ENCODE peak calls at places on chromosome 22, in eight cellular contexts. E, J, X, A, T, U, P and Z are unnamed samples. For H3K4me1, the result is how much of the 10 kb centered on the place peaks cover.

GRCh38 chr22:40472036-40472435 is 101.6 kb downstream of the SGSM3 start:
- DNase-seq in T (no peak), U (no peak), P (no peak), E (no peak), X (no peak), A (no peak), J (no peak), Z (no peak)

GRCh38 chr22:41311487-41311886 is 10.2 kb downstream of the ZC3H7B start:
- DNase-seq in J (no peak), U (no peak), A (no peak), T (no peak), E (no peak), X (no peak), P (no peak), Z (no peak)

GRCh38 chr22:29224859-29225410 is 19.2 kb downstream of the EMID1 start:
- DNase-seq in X (no peak), A (no peak), E (no peak), P (no peak), J (no peak), T (no peak), U (no peak), Z (no peak)

GRCh38 chr22:19869497-19870152 is 15.0 kb upstream of the GNB1L start:
- DNase-seq in T (no peak), X (no peak), A (no peak), E (peak), U (no peak), P (peak), J (peak), Z (no peak)

GRCh38 chr22:19109198-19110063 is 12.8 kb downstream of the DGCR2 start:
- DNase-seq in P (no peak), A (peak), E (peak), U (no peak), X (peak), T (no peak), J (peak), Z (peak)

GRCh38 chr22:47281126-47282106 is 519.0 kb downstream of the TBC1D22A start:
- DNase-seq in U (no peak), A (no peak), E (no peak), X (no peak), P (no peak), T (no peak), J (no peak), Z (no peak)

GRCh38 chr22:47038206-47038835 is 275.9 kb downstream of the TBC1D22A start:
- DNase-seq in T (no peak), X (no peak), E (no peak), J (peak), U (no peak), A (no peak), P (no peak), Z (no peak)

GRCh38 chr22:42214625-42215415 is 55.6 kb downstream of the TCF20 start:
- DNase-seq in A (no peak), X (no peak), U (no peak), P (no peak), E (no peak), J (no peak), T (peak), Z (no peak)

GRCh38 chr22:19355413-19356157 is 64.1 kb upstream of the CLTCL1 start:
- DNase-seq in U (no peak), P (no peak), X (no peak), E (no peak), A (no peak), J (peak), T (no peak), Z (no peak)

GRCh38 chr22:27488456-27489224 is 312.9 kb downstream of the MN1 start:
- DNase-seq in T (no peak), X (no peak), P (no peak), J (no peak), U (no peak), E (peak), A (no peak), Z (peak)

GRCh38 chr22:43476341-43476740 is 64.5 kb downstream of the MPPED1 start:
- DNase-seq in X (no peak), E (no peak), A (no peak), P (no peak), J (no peak), U (no peak), T (no peak), Z (no peak)

GRCh38 chr22:39457546-39458442 is 982 bp downstream of the MGAT3 start:
- DNase-seq in J (no peak), T (no peak), X (no peak), P (no peak), E (no peak), A (no peak), U (no peak), Z (peak)

GRCh38 chr22:41499624-41500280 is 30.8 kb downstream of the ACO2 start:
- DNase-seq in A (no peak), T (no peak), U (no peak), E (no peak), X (no peak), J (no peak), P (no peak), Z (no peak)

GRCh38 chr22:37601540-37602442 is 6.8 kb upstream of the GGA1 start:
- DNase-seq in U (peak), A (no peak), X (no peak), J (no peak), T (no peak), P (no peak), E (no peak), Z (peak)

DNA sequence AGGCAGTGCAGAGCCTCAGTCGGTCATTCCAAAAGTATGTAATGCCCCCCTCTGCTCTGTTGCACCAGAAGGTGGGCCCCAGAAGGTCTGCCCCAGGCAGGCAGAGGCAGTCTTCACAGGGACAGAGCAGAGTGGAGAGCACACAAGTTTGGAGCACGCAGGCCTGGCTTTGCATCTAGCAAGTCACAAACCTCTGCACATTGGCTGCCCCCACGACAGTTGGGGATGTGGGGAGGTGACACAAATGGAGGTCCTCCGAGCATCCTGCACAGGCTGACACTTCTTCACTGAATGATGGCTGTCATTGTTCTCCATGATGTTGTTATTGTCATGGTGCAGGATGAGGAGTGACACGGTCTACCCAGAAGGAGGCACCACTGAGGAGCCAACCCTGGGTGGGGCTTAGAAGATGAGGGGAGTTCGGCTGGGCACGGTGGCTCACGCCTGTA is 11.9 kb downstream of the TOM1 start:
- DNase-seq in P (no peak), A (no peak), X (no peak), J (peak), T (no peak), U (no peak), E (no peak), Z (no peak)
- H3K4me1 ChIP-seq in P (half or more), A (under half), X (under half), J (half or more), T (half or more), U (under half), E (under half), Z (under half)

GRCh38 chr22:34696557-34696956 is 369.4 kb upstream of the ISX start:
- DNase-seq in U (no peak), T (no peak), X (no peak), A (peak), E (no peak), P (no peak), J (no peak), Z (peak)

GRCh38 chr22:34702279-34702678 is 363.7 kb upstream of the ISX start:
- DNase-seq in X (no peak), J (no peak), P (no peak), U (no peak), T (no peak), E (no peak), A (no peak), Z (no peak)
- H3K27ac ChIP-seq in X (no peak), J (no peak), P (no peak), U (no peak), T (no peak), E (no peak), A (no peak), Z (no peak)

DNA sequence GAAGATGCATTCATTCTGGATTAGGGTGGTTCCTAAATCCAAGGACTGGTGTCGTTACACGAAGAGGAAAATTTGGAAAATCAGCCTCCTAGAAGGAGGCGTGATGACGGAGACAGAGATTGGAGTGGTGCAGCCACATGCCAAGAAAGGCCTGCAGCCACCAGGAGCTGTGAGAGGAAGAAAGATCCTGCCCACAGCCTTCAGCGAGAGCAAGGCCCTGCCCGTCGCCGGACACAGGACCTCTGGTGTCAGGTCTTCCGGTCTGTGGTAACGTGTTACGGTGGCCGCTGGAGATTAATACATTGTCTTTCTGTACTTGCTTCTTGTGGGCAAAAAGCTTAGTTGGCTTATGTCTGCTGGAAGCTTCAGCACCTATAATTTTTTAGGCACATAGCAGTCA is 1045.8 kb downstream of the BRD1 start:
- DNase-seq in A (no peak), P (no peak), U (no peak), J (no peak), E (no peak), X (no peak), T (no peak), Z (no peak)
- TF ChIP-seq CTCF in A (no peak), P (no peak), U (no peak), J (no peak), E (no peak), X (no peak), T (no peak), Z (no peak)

DNA sequence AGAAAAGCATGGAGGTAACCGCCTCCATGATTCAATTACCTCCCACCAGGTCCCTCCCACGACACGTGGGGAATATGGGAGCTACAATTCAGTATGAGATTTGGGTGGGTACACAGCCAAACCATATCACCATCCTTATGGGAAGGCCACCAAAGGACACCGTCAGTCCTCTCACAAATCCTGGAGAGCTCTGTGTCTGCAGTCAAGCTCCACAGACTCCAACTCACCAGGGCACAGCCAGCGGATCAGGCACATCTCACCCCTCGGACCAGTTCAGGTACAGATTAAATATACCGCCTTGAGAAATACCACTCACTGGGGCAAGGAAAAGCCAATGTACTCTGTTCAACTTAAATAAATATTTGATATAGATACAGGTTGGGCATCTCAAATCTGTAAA is 100.3 kb downstream of the MICAL3 start:
- DNase-seq in J (no peak), A (no peak), X (no peak), U (no peak), E (no peak), T (no peak), P (no peak), Z (no peak)
- H3K4me1 ChIP-seq in J (half or more), A (under half), X (under half), U (under half), E (half or more), T (half or more), P (half or more), Z (under half)

GRCh38 chr22:31103111-31103510 is 4.3 kb downstream of the SELENOM start:
- DNase-seq in J (no peak), X (no peak), P (no peak), T (no peak), A (no peak), E (no peak), U (no peak), Z (no peak)
- H3K27ac ChIP-seq in J (peak), X (no peak), P (peak), T (peak), A (no peak), E (peak), U (no peak), Z (peak)

DNA sequence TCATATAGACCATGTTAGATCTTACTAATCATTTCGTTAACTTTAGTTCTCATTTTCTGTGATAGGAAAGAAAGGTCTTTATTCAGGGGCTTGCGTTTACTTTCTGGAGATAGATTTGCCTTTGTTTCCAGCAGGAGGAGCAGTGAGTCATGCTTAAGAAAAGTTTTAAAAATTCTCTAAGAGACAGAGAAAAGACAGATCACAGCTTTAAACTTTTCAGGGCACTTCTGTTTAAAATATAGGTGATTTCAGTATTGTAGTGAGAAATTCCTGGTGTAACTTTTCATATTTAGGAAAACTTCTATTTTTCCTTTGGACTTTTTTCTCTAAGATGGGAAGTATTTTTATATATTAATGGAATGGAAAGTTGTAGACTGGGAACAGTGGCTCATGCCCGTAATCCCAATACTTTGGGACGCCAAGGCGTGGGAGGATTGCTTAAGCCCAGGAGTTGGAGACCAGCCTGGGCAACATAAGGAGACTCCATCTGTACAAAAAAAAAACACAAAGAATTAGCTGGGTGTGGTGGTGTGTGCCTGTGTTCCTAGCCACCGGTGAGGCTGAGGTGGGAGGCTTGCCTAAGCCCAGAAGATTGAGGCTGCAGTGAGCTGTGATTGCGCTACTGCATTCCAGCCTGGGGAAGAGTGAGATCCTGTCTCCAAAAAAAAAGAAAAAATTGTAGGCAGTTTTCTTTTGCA is 60.3 kb downstream of the ATXN10 start:
- DNase-seq in U (no peak), E (no peak), T (no peak), A (no peak), X (no peak), P (no peak), J (no peak), Z (peak)
- TF ChIP-seq CTCF in U (peak), E (peak), T (no peak), A (peak), X (no peak), P (no peak), J (peak), Z (peak)

DNA sequence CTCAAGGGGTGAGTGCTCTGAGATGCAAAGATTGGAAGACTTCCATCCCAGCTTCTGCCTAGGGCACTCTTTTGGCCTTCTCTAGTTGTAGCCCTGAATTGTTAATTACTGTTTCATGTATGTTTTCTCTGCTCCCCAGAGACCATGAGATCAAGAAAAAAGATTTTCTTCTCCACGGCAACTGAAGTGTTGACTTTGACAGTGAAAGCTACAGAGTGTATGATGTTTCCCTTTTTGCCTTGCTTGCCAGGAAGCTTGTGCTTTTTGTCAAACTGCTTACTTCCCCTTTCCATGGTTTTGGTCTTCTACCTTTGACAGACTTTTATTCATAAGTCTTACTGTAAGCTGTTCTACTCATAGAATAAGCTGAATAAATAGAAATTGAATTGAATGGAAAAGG is 23.3 kb upstream of the EIF3D start:
- DNase-seq in T (no peak), A (no peak), X (no peak), P (no peak), E (no peak), U (no peak), J (no peak), Z (no peak)
- H3K4me1 ChIP-seq in T (under half), A (under half), X (under half), P (under half), E (under half), U (under half), J (under half), Z (under half)

GRCh38 chr22:21699643-21700042 is 33.8 kb downstream of the PPIL2 start:
- DNase-seq in U (no peak), T (no peak), A (no peak), P (no peak), E (no peak), X (no peak), J (no peak), Z (no peak)

GRCh38 chr22:21697021-21697771 is 31.4 kb downstream of the PPIL2 start:
- DNase-seq in J (no peak), A (no peak), E (no peak), P (no peak), U (no peak), X (no peak), T (no peak), Z (no peak)

GRCh38 chr22:21700822-21701221 is 34.8 kb downstream of the YPEL1 start:
- DNase-seq in J (no peak), P (no peak), X (no peak), A (no peak), U (no peak), E (no peak), T (no peak), Z (no peak)

GRCh38 chr22:21697866-21698265 is 32.1 kb downstream of the PPIL2 start:
- DNase-seq in P (no peak), T (no peak), A (no peak), E (no peak), J (no peak), X (no peak), U (no peak), Z (no peak)

GRCh38 chr22:21698430-21699329 is 32.9 kb downstream of the PPIL2 start:
- DNase-seq in U (no peak), E (peak), T (peak), J (no peak), X (no peak), A (no peak), P (peak), Z (no peak)
- H3K27ac ChIP-seq in U (no peak), E (peak), T (peak), J (peak), X (no peak), A (no peak), P (peak), Z (no peak)